ENCODE peak calls at places on chromosome 2, in four cellular contexts. S, X, Q and H are unnamed samples.

GRCh38 chr2:152694161-152694661 is 23.1 kb downstream of the PRPF40A start:
- DNase-seq in S (no peak), X (no peak), Q (no peak), H (no peak)

GRCh38 chr2:200462136-200462710 is 47.6 kb downstream of the KCTD18 start:
- DNase-seq in S (no peak), X (no peak), Q (no peak), H (no peak)

GRCh38 chr2:172246649-172247048 is 143.9 kb upstream of the DLX2 start:
- DNase-seq in S (no peak), X (no peak), Q (peak; percentile 49), H (no peak)

GRCh38 chr2:37415128-37415817 is 70.8 kb downstream of the QPCT start:
- DNase-seq in S (no peak), X (peak; percentile 49), Q (no peak), H (no peak)

GRCh38 chr2:96530144-96530430 is 6.5 kb upstream of the ARID5A start:
- DNase-seq in S (no peak), X (no peak), Q (no peak), H (no peak)

GRCh38 chr2:97714084-97714949 is 941 bp downstream of the ZAP70 start:
- DNase-seq in S (no peak), X (no peak), Q (no peak), H (no peak)

GRCh38 chr2:182553483-182553882 is 126.6 kb upstream of the PDE1A start:
- DNase-seq in S (no peak), X (no peak), Q (no peak), H (peak; percentile 57)

GRCh38 chr2:130241041-130241707 is 42.9 kb upstream of the TUBA3E start:
- DNase-seq in S (no peak), X (no peak), Q (peak; percentile 76), H (no peak)

GRCh38 chr2:205657579-205657978 is 24.7 kb upstream of the NRP2 start:
- DNase-seq in S (no peak), X (no peak), Q (no peak), H (no peak)

GRCh38 chr2:161102770-161103450 is 57.3 kb upstream of the TANK start:
- DNase-seq in S (no peak), X (no peak), Q (no peak), H (no peak)

GRCh38 chr2:65227035-65227470 is 578 bp upstream of the ACTR2 start:
- DNase-seq in S (no peak), X (no peak), Q (peak; percentile 18), H (no peak)

GRCh38 chr2:240636563-240637115 is 11.4 kb downstream of the GPR35 start:
- DNase-seq in S (no peak), X (peak; percentile 15), Q (no peak), H (no peak)

GRCh38 chr2:105609756-105610397 is 134.8 kb upstream of the NCK2 start:
- DNase-seq in S (no peak), X (no peak), Q (no peak), H (no peak)

GRCh38 chr2:127355407-127356008 is 32.3 kb downstream of the MAP3K2 start:
- DNase-seq in S (no peak), X (peak; percentile 33), Q (peak; percentile 38), H (no peak)

GRCh38 chr2:40734797-40735196 is 282.9 kb upstream of the SLC8A1 start:
- DNase-seq in S (no peak), X (no peak), Q (no peak), H (no peak)

GRCh38 chr2:241855245-241855887 is 3.3 kb downstream of the PDCD1 start:
- DNase-seq in S (no peak), X (peak; percentile 39), Q (no peak), H (no peak)

GRCh38 chr2:133456156-133456555 is 112.1 kb downstream of the NCKAP5 start:
- DNase-seq in S (no peak), X (no peak), Q (no peak), H (no peak)

GRCh38 chr2:138823651-138824050 is 43.5 kb upstream of the NXPH2 start:
- DNase-seq in S (no peak), X (no peak), Q (no peak), H (no peak)
- TF ChIP-seq TCF12 in S (no peak), X (no peak), Q (no peak), H (no peak)

GRCh38 chr2:176085861-176086771 is 2.4 kb upstream of the EVX2 start:
- DNase-seq in S (peak; percentile 73), X (peak; percentile 78), Q (peak; percentile 31), H (no peak)
- TF ChIP-seq TCF12 in S (peak; percentile 5), X (no peak), Q (no peak), H (no peak)

DNA sequence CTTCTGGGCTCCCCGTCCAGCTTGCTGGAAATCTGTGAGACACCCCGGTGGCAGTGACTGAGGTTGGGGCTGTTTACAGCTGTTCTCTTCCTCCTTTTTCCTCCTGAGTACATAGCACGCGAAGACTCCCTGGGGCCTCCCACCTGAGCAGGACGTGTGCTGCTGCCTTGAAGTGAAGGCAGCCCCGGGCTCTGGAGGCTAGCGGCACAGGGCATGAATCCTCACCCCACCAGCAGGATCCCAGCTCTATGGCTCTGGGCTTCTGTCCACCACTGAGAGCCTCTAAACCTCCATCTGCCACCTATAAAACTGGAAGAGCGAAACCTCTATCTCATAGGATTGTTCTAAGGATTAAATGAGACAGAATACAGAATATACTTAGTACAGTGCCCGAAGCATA is 182.5 kb downstream of the TMEM163 start:
- DNase-seq in S (no peak), X (no peak), Q (no peak), H (no peak)
- TF ChIP-seq TCF12 in S (no peak), X (no peak), Q (no peak), H (no peak)

GRCh38 chr2:178718283-178718682 is 88.9 kb downstream of the TTN start:
- DNase-seq in S (no peak), X (no peak), Q (no peak), H (no peak)
- TF ChIP-seq TCF12 in S (no peak), X (no peak), Q (no peak), H (no peak)

GRCh38 chr2:17689010-17689409 is 64.6 kb downstream of the SMC6 start:
- DNase-seq in S (no peak), X (no peak), Q (no peak), H (no peak)
- TF ChIP-seq TCF12 in S (no peak), X (no peak), Q (no peak), H (no peak)